ENCODE peak calls at places on chromosomes 4 and X, in eight cellular contexts. K is gastrocnemius medialis; H is aorta; Y is tibial artery; B is Panc1; O is GM12878; X is ovary; W is CD8-positive, alpha-beta memory T cell. I is an unnamed sample.

GRCh38 chrX:85111347-85111746 is 107.7 kb downstream of the APOOL start:
- DNase-seq in K (no peak), H (no peak), Y (no peak), B (no peak), O (no peak), X (no peak), W (no peak), I (no peak)

GRCh38 chr4:7019367-7019766 is 23.8 kb upstream of the TADA2B start:
- DNase-seq in K (no peak), H (peak; percentile 31), Y (no peak), B (no peak), O (no peak), X (no peak), W (no peak), I (no peak)

GRCh38 chrX:128781506-128781905 is 729.3 kb upstream of the ACTRT1 start:
- DNase-seq in K (no peak), H (no peak), Y (no peak), B (no peak), O (no peak), X (no peak), W (no peak), I (no peak)

GRCh38 chr4:152206185-152206584 is 329.7 kb downstream of the FBXW7 start:
- DNase-seq in K (no peak), H (no peak), Y (no peak), B (no peak), O (no peak), X (no peak), W (no peak), I (no peak)

GRCh38 chr4:113584407-113585150 is 177.0 kb downstream of the CAMK2D start:
- DNase-seq in K (peak; percentile 58), H (no peak), Y (no peak), B (no peak), O (no peak), X (no peak), W (no peak), I (peak; percentile 14)

GRCh38 chr4:3010998-3011397 is 47.6 kb downstream of the GRK4 start:
- DNase-seq in K (no peak), H (no peak), Y (no peak), B (peak; percentile 10), O (no peak), X (no peak), W (no peak), I (peak; percentile 2)

GRCh38 chrX:88991583-88992132 is 244.6 kb downstream of the CPXCR1 start:
- DNase-seq in K (no peak), H (no peak), Y (no peak), B (no peak), O (no peak), X (no peak), W (no peak), I (no peak)

GRCh38 chrX:13334491-13334890 is 14.6 kb upstream of the ATXN3L start:
- DNase-seq in K (no peak), H (no peak), Y (no peak), B (no peak), O (no peak), X (no peak), W (no peak), I (no peak)

GRCh38 chr4:185654965-185655554 is 119.8 kb upstream of the PDLIM3 start:
- DNase-seq in K (no peak), H (no peak), Y (no peak), B (no peak), O (no peak), X (no peak), W (no peak), I (no peak)

GRCh38 chr4:113618205-113618604 is 143.3 kb downstream of the CAMK2D start:
- DNase-seq in K (no peak), H (no peak), Y (no peak), B (no peak), O (no peak), X (no peak), W (no peak), I (no peak)

GRCh38 chr4:153486281-153487151 is 20.4 kb downstream of the TMEM131L start:
- DNase-seq in K (no peak), H (no peak), Y (peak; percentile 76), B (peak; percentile 53), O (no peak), X (no peak), W (no peak), I (peak; percentile 90)

GRCh38 chr4:26860922-26861433 is 337 bp downstream of the STIM2 start:
- DNase-seq in K (peak; percentile 3), H (peak; percentile 85), Y (peak; percentile 75), B (no peak), O (no peak), X (peak; percentile 67), W (no peak), I (no peak)

GRCh38 chrX:120660638-120661037 is 30.8 kb upstream of the C1GALT1C1 start:
- DNase-seq in K (no peak), H (no peak), Y (no peak), B (no peak), O (no peak), X (no peak), W (no peak), I (no peak)

GRCh38 chr4:128707864-128708263 is 101.6 kb upstream of the JADE1 start:
- DNase-seq in K (no peak), H (no peak), Y (no peak), B (no peak), O (no peak), X (no peak), W (no peak), I (peak; percentile 21)

GRCh38 chr4:41257257-41257900 is 651 bp downstream of the UCHL1 start:
- DNase-seq in K (peak; percentile 2), H (peak; percentile 86), Y (peak; percentile 76), B (no peak), O (no peak), X (peak; percentile 64), W (no peak), I (no peak)

GRCh38 chr4:177250056-177250696 is 59.5 kb upstream of the NEIL3 start:
- DNase-seq in K (peak; percentile 3), H (peak; percentile 88), Y (peak; percentile 73), B (peak; percentile 36), O (no peak), X (peak; percentile 30), W (peak; percentile 54), I (no peak)

GRCh38 chr4:10321931-10322330 is 135.3 kb downstream of the ZNF518B start:
- DNase-seq in K (no peak), H (no peak), Y (no peak), B (no peak), O (no peak), X (no peak), W (no peak), I (no peak)

GRCh38 chr4:4673070-4673469 is 131.2 kb upstream of the STX18 start:
- DNase-seq in K (no peak), H (no peak), Y (no peak), B (no peak), O (no peak), X (no peak), W (no peak), I (no peak)

GRCh38 chrX:19121898-19122640 is at the start of gene ADGRG2:
- DNase-seq in K (peak; percentile 2), H (peak; percentile 85), Y (peak; percentile 66), B (no peak), O (no peak), X (peak; percentile 36), W (no peak), I (no peak)

GRCh38 chr4:146654976-146655761 is 16.5 kb downstream of the POU4F2 start:
- DNase-seq in K (no peak), H (peak; percentile 71), Y (no peak), B (no peak), O (no peak), X (no peak), W (no peak), I (no peak)

GRCh38 chr4:156198511-156198910 is 244.8 kb upstream of the CTSO start:
- DNase-seq in K (no peak), H (no peak), Y (no peak), B (no peak), O (no peak), X (no peak), W (no peak), I (no peak)

GRCh38 chr4:44446801-44447562 is 1.6 kb downstream of the KCTD8 start:
- DNase-seq in K (no peak), H (peak; percentile 51), Y (no peak), B (no peak), O (no peak), X (peak; percentile 24), W (no peak), I (no peak)

GRCh38 chr4:26916195-26916594 is 55.6 kb downstream of the STIM2 start:
- DNase-seq in K (no peak), H (no peak), Y (no peak), B (no peak), O (no peak), X (no peak), W (no peak), I (no peak)

GRCh38 chrX:2501246-2502102 is 698 bp upstream of the DHRSX start:
- DNase-seq in K (no peak), H (peak; percentile 68), Y (no peak), B (no peak), O (no peak), X (peak; percentile 54), W (no peak), I (no peak)

GRCh38 chrX:25016938-25017598 is 1.3 kb upstream of the ARX start:
- DNase-seq in K (no peak), H (no peak), Y (no peak), B (no peak), O (no peak), X (no peak), W (no peak), I (no peak)

DNA sequence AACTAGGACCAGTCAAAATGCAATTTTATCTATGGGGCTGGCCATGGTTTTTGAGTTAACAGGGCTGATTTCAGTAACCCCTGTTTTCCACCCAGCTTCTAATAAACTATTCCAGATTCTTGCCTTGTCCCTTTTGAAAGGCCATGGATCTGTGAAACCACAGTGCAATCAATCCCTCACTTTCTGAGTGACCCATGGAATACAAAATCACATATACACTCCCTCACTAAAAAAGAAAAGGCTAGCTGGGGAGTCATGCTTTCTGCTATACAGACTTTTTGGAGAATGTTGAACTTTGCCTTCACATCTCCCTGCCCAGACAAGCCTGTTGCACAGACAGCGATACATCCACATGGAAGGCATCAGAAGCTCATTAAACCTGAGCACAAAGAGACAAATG is 47.9 kb downstream of the MAD2L1 start:
- DNase-seq in K (no peak), H (no peak), Y (no peak), B (no peak), O (no peak), X (no peak), W (no peak), I (no peak)
- H3K36me3 ChIP-seq in K (no peaks in the 10 kb centered on the region), H (no peaks in the 10 kb centered on the region), Y (no peaks in the 10 kb centered on the region), B (no peaks in the 10 kb centered on the region), O (no peaks in the 10 kb centered on the region), X (no peaks in the 10 kb centered on the region), W (no peaks in the 10 kb centered on the region), I (no peaks in the 10 kb centered on the region)

GRCh38 chrX:154013614-154014360 is 5.9 kb downstream of the IRAK1 start:
- DNase-seq in K (no peak), H (no peak), Y (no peak), B (peak; percentile 24), O (no peak), X (no peak), W (peak; percentile 24), I (no peak)
- H3K36me3 ChIP-seq in K (peaks cover 20% of the 10 kb centered on the region), H (no peaks in the 10 kb centered on the region), Y (peaks cover 26% of the 10 kb centered on the region), B (no peaks in the 10 kb centered on the region), O (no peaks in the 10 kb centered on the region), X (no peaks in the 10 kb centered on the region), W (no peaks in the 10 kb centered on the region), I (peaks cover 1% of the 10 kb centered on the region)

GRCh38 chr4:68336530-68336929 is 13.4 kb downstream of the YTHDC1 start:
- DNase-seq in K (no peak), H (no peak), Y (no peak), B (no peak), O (no peak), X (no peak), W (no peak), I (no peak)
- H3K36me3 ChIP-seq in K (peaks cover 47% of the 10 kb centered on the region), H (peaks cover 2% of the 10 kb centered on the region), Y (peaks cover 21% of the 10 kb centered on the region), B (peaks cover 24% of the 10 kb centered on the region), O (peaks cover 16% of the 10 kb centered on the region), X (no peaks in the 10 kb centered on the region), W (peaks cover 34% of the 10 kb centered on the region), I (no peaks in the 10 kb centered on the region)

GRCh38 chr4:103451341-103451740 is 253.2 kb upstream of the CENPE start:
- DNase-seq in K (no peak), H (no peak), Y (no peak), B (no peak), O (no peak), X (no peak), W (no peak), I (no peak)
- H3K36me3 ChIP-seq in K (no peaks in the 10 kb centered on the region), H (no peaks in the 10 kb centered on the region), Y (no peaks in the 10 kb centered on the region), B (no peaks in the 10 kb centered on the region), O (no peaks in the 10 kb centered on the region), X (no peaks in the 10 kb centered on the region), W (no peaks in the 10 kb centered on the region), I (no peaks in the 10 kb centered on the region)